ENCODE peak calls at places on chromosomes 13 and 19, in eight cellular contexts. One of them, this sample, is unnamed. For H3K4me1, the result is how much of the 10 kb centered on the place peaks cover.

GRCh38 chr13:79780240-79780639 is 299.3 kb downstream of the NDFIP2 start:
- DNase-seq in osteoblast: peak
- DNase-seq in fibroblast of lung: peak
- DNase-seq in ascending aorta: no peak
- DNase-seq in psoas muscle: no peak
- DNase-seq in ovary: no peak
- DNase-seq in pancreas: no peak
- DNase-seq in A549: no peak
- DNase-seq in this sample: no peak

GRCh38 chr19:13189600-13189999 is 39.4 kb downstream of the IER2 start:
- DNase-seq in osteoblast: no peak
- DNase-seq in psoas muscle: no peak
- DNase-seq in pancreas: no peak
- DNase-seq in fibroblast of lung: no peak
- DNase-seq in ascending aorta: no peak
- DNase-seq in ovary: no peak
- DNase-seq in A549: no peak
- DNase-seq in this sample: no peak

GRCh38 chr19:10690351-10690781 is 10.9 kb upstream of the QTRT1 start:
- DNase-seq in psoas muscle: no peak
- DNase-seq in A549: no peak
- DNase-seq in osteoblast: peak
- DNase-seq in pancreas: no peak
- DNase-seq in ascending aorta: no peak
- DNase-seq in ovary: no peak
- DNase-seq in fibroblast of lung: no peak
- DNase-seq in this sample: no peak

GRCh38 chr13:36666482-36667264 is 7.1 kb upstream of the SERTM1 start:
- DNase-seq in psoas muscle: no peak
- DNase-seq in osteoblast: no peak
- DNase-seq in fibroblast of lung: no peak
- DNase-seq in ascending aorta: no peak
- DNase-seq in ovary: no peak
- DNase-seq in A549: no peak
- DNase-seq in pancreas: no peak
- DNase-seq in this sample: no peak

GRCh38 chr19:33796164-33797100 is at the start of gene KCTD15:
- DNase-seq in fibroblast of lung: peak
- DNase-seq in osteoblast: peak
- DNase-seq in psoas muscle: peak
- DNase-seq in pancreas: peak
- DNase-seq in ovary: peak
- DNase-seq in ascending aorta: no peak
- DNase-seq in A549: peak
- DNase-seq in this sample: no peak

GRCh38 chr13:95002968-95003813 is 290.8 kb upstream of the SOX21 start:
- DNase-seq in ovary: no peak
- DNase-seq in osteoblast: peak
- DNase-seq in ascending aorta: no peak
- DNase-seq in pancreas: peak
- DNase-seq in fibroblast of lung: no peak
- DNase-seq in A549: no peak
- DNase-seq in psoas muscle: no peak
- DNase-seq in this sample: peak

GRCh38 chr19:23698711-23699520 is 11.9 kb upstream of the ZNF675 start:
- DNase-seq in osteoblast: no peak
- DNase-seq in ascending aorta: no peak
- DNase-seq in ovary: no peak
- DNase-seq in fibroblast of lung: no peak
- DNase-seq in psoas muscle: no peak
- DNase-seq in A549: no peak
- DNase-seq in pancreas: no peak
- DNase-seq in this sample: no peak

GRCh38 chr19:9323557-9323918 is 441 bp upstream of the ZNF559 start:
- DNase-seq in A549: peak
- DNase-seq in osteoblast: peak
- DNase-seq in ascending aorta: peak
- DNase-seq in ovary: peak
- DNase-seq in fibroblast of lung: peak
- DNase-seq in psoas muscle: peak
- DNase-seq in pancreas: no peak
- DNase-seq in this sample: peak

GRCh38 chr13:79647518-79647917 is 166.6 kb downstream of the NDFIP2 start:
- DNase-seq in A549: no peak
- DNase-seq in osteoblast: no peak
- DNase-seq in pancreas: no peak
- DNase-seq in fibroblast of lung: no peak
- DNase-seq in ovary: no peak
- DNase-seq in psoas muscle: no peak
- DNase-seq in ascending aorta: no peak
- DNase-seq in this sample: no peak

DNA sequence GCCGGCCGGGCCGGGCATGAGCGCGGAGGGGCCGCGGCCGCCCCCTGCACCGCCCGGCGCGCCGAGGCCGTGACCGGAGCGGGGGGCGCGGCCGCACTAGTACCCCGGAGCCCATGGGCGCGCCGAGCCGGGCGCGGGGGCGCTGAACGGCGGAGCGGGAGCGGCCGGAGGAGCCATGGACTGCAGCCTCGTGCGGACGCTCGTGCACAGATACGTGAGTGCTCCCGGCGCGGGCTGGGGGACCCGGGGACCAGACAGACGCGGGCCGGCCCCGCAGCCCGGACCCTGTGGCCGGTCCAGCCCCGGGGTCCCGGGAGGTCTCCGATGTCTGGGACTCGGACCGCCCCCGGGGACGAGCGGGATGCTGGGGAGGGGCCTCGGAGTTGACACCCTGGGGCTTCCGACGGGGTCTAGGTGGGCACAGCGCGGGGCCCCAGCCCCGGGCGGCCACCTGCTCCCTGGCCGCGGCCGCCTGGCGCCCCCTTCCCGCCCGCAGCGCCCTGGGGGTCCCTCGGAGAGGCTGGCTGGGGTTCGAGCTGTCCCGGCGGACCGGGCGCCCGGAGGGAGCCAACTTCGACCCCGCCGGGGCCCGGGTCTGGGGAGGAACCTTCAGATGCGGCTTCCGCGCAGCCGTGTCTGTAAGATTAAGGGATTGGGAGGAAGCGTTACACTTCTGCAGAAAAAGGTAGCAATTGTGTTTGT is 555 bp downstream of the ATP11A start:
- DNase-seq in osteoblast: peak
- DNase-seq in A549: no peak
- DNase-seq in psoas muscle: peak
- DNase-seq in ovary: peak
- DNase-seq in fibroblast of lung: peak
- DNase-seq in pancreas: peak
- DNase-seq in ascending aorta: no peak
- DNase-seq in this sample: peak
- H3K4me3 ChIP-seq in osteoblast: peak
- H3K4me3 ChIP-seq in A549: peak
- H3K4me3 ChIP-seq in psoas muscle: peak
- H3K4me3 ChIP-seq in ovary: peak
- H3K4me3 ChIP-seq in fibroblast of lung: peak
- H3K4me3 ChIP-seq in pancreas: peak
- H3K4me3 ChIP-seq in ascending aorta: peak
- H3K4me3 ChIP-seq in this sample: peak

DNA sequence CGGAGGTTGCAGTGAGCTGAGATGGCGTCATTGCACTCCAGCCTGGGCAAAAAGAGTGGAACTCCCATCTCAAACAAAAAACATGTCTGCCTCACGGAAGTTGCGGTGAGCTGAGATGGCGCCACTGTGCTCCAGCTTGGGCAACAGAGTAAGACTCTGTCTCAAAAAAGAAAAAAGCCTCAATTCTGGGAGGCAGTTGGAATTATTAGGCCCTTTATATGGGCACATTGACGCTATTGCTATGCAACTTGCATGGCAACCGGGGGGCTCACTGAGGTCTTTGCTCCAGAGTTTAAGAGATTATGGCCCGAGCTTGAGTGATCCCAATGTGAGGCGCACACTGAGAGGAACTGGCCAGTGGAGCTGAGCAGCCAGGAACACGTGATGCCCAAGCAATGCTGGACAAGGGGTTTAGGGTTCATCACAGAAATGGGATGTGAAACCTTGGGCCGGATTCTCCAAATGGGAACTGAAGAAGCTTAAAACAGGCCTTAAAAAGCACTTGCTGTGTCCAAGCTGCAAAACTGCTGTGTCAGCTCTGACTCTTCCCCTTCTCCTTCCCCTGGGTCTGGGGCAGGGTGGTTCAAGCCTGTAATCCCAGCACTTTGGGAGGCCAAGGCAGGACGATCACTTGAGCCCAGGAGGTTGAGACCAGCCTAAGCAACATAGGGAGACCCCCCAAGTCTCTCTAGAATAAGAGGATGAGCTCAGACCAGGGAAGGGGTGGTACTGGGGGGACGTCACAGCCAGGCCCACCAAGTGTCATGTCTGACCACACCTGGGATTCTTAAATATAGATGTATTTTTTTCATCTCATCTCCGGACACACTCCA is 2.5 kb downstream of the FTL start:
- DNase-seq in psoas muscle: peak
- DNase-seq in ovary: no peak
- DNase-seq in ascending aorta: no peak
- DNase-seq in osteoblast: peak
- DNase-seq in fibroblast of lung: peak
- DNase-seq in pancreas: no peak
- DNase-seq in A549: peak
- DNase-seq in this sample: peak
- H3K4me1 ChIP-seq in psoas muscle: under half
- H3K4me1 ChIP-seq in ovary: under half
- H3K4me1 ChIP-seq in ascending aorta: under half
- H3K4me1 ChIP-seq in osteoblast: under half
- H3K4me1 ChIP-seq in fibroblast of lung: under half
- H3K4me1 ChIP-seq in pancreas: under half
- H3K4me1 ChIP-seq in A549: under half
- H3K4me1 ChIP-seq in this sample: half or more

GRCh38 chr13:99600318-99600717 is 99.0 kb downstream of the TM9SF2 start:
- DNase-seq in A549: no peak
- DNase-seq in ovary: no peak
- DNase-seq in fibroblast of lung: no peak
- DNase-seq in psoas muscle: no peak
- DNase-seq in osteoblast: no peak
- DNase-seq in ascending aorta: no peak
- DNase-seq in pancreas: no peak
- DNase-seq in this sample: no peak
- TF ChIP-seq CTCF in A549: peak
- TF ChIP-seq CTCF in ovary: no peak
- TF ChIP-seq CTCF in fibroblast of lung: no peak
- TF ChIP-seq CTCF in psoas muscle: no peak
- TF ChIP-seq CTCF in osteoblast: peak
- TF ChIP-seq CTCF in ascending aorta: no peak
- TF ChIP-seq CTCF in pancreas: no peak
- TF ChIP-seq CTCF in this sample: no peak

DNA sequence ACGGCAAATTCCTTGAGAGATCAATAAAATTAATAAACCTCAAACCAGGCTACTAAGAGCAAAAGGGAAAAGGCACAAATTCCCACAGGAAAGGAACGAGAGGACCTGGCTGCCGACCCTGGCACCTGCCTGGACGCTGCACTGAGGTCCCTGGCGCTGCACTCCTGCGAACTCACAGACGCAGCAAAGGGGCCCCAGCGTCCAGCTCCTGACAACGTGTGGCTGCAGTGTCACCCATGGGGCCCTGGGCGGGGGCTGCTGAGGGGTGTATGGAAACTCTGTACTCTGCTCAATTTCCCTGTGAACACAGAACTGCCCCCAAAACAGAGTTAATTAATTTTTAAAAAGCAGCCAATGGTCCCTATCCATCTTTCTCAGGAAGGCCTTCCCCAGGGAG is 61.3 kb upstream of the C13orf46 start:
- DNase-seq in pancreas: no peak
- DNase-seq in osteoblast: no peak
- DNase-seq in psoas muscle: no peak
- DNase-seq in ascending aorta: no peak
- DNase-seq in ovary: no peak
- DNase-seq in fibroblast of lung: no peak
- DNase-seq in A549: no peak
- DNase-seq in this sample: no peak
- H3K4me3 ChIP-seq in pancreas: no peak
- H3K4me3 ChIP-seq in osteoblast: no peak
- H3K4me3 ChIP-seq in psoas muscle: no peak
- H3K4me3 ChIP-seq in ascending aorta: no peak
- H3K4me3 ChIP-seq in ovary: no peak
- H3K4me3 ChIP-seq in fibroblast of lung: no peak
- H3K4me3 ChIP-seq in A549: no peak
- H3K4me3 ChIP-seq in this sample: no peak

GRCh38 chr13:45196091-45196490 is 4.8 kb downstream of the KCTD4 start:
- DNase-seq in ascending aorta: no peak
- DNase-seq in A549: no peak
- DNase-seq in ovary: no peak
- DNase-seq in psoas muscle: no peak
- DNase-seq in pancreas: no peak
- DNase-seq in fibroblast of lung: peak
- DNase-seq in osteoblast: no peak
- DNase-seq in this sample: no peak
- H3K4me1 ChIP-seq in ascending aorta: under half
- H3K4me1 ChIP-seq in A549: under half
- H3K4me1 ChIP-seq in ovary: under half
- H3K4me1 ChIP-seq in psoas muscle: under half
- H3K4me1 ChIP-seq in pancreas: under half
- H3K4me1 ChIP-seq in fibroblast of lung: under half
- H3K4me1 ChIP-seq in osteoblast: under half
- H3K4me1 ChIP-seq in this sample: under half

GRCh38 chr19:6772028-6772865 is at the start of gene VAV1:
- DNase-seq in osteoblast: peak
- DNase-seq in fibroblast of lung: no peak
- DNase-seq in A549: no peak
- DNase-seq in ascending aorta: peak
- DNase-seq in pancreas: no peak
- DNase-seq in psoas muscle: peak
- DNase-seq in ovary: no peak
- DNase-seq in this sample: peak
- TF ChIP-seq CTCF in osteoblast: no peak
- TF ChIP-seq CTCF in fibroblast of lung: no peak
- TF ChIP-seq CTCF in A549: no peak
- TF ChIP-seq CTCF in ascending aorta: no peak
- TF ChIP-seq CTCF in pancreas: no peak
- TF ChIP-seq CTCF in psoas muscle: no peak
- TF ChIP-seq CTCF in ovary: no peak
- TF ChIP-seq CTCF in this sample: no peak

GRCh38 chr19:1668339-1669123 is 16.1 kb upstream of the TCF3 start:
- DNase-seq in ovary: no peak
- DNase-seq in psoas muscle: no peak
- DNase-seq in osteoblast: peak
- DNase-seq in A549: no peak
- DNase-seq in fibroblast of lung: no peak
- DNase-seq in pancreas: no peak
- DNase-seq in ascending aorta: no peak
- DNase-seq in this sample: peak
- H3K4me3 ChIP-seq in ovary: no peak
- H3K4me3 ChIP-seq in psoas muscle: no peak
- H3K4me3 ChIP-seq in osteoblast: no peak
- H3K4me3 ChIP-seq in A549: no peak
- H3K4me3 ChIP-seq in fibroblast of lung: no peak
- H3K4me3 ChIP-seq in pancreas: no peak
- H3K4me3 ChIP-seq in ascending aorta: no peak
- H3K4me3 ChIP-seq in this sample: no peak

GRCh38 chr13:33208290-33208990 is 77.1 kb downstream of the STARD13 start:
- DNase-seq in psoas muscle: no peak
- DNase-seq in pancreas: no peak
- DNase-seq in A549: no peak
- DNase-seq in fibroblast of lung: no peak
- DNase-seq in osteoblast: no peak
- DNase-seq in ascending aorta: no peak
- DNase-seq in ovary: no peak
- DNase-seq in this sample: no peak
- H3K4me1 ChIP-seq in psoas muscle: under half
- H3K4me1 ChIP-seq in pancreas: under half
- H3K4me1 ChIP-seq in A549: under half
- H3K4me1 ChIP-seq in fibroblast of lung: under half
- H3K4me1 ChIP-seq in osteoblast: half or more
- H3K4me1 ChIP-seq in ascending aorta: under half
- H3K4me1 ChIP-seq in ovary: under half
- H3K4me1 ChIP-seq in this sample: under half